ENCODE peak calls at places on chromosomes 4 and X, in seven cellular contexts. Y is AG08396; N is cardiac fibroblast; E is AG08395; C is dermis blood vessel endothelial cell; Q is stimulated activated CD8-positive, alpha-beta memory T cell treated with anti-CD3 and anti-CD28 coated beads, Interleukin-7, amount 100 ng/mL, for 1 hour; Z is AG04449. B is an unnamed sample.

GRCh38 chrX:81286608-81287007 is 84.7 kb downstream of the SH3BGRL start:
- DNase-seq in Y (no peak), N (no peak), E (no peak), C (no peak), Q (no peak), Z (no peak), B (no peak)

GRCh38 chrX:37420179-37420578 is 71.0 kb downstream of the PRRG1 start:
- DNase-seq in Y (no peak), N (no peak), E (no peak), C (no peak), Q (no peak), Z (no peak), B (no peak)

GRCh38 chrX:118523920-118524319 is 28.3 kb downstream of the DOCK11 start:
- DNase-seq in Y (no peak), N (no peak), E (no peak), C (no peak), Q (no peak), Z (no peak), B (no peak)

GRCh38 chrX:40831750-40832149 is 96.4 kb upstream of the MED14 start:
- DNase-seq in Y (no peak), N (no peak), E (no peak), C (no peak), Q (no peak), Z (no peak), B (no peak)

GRCh38 chr4:106522839-106523238 is 154.3 kb upstream of the GIMD1 start:
- DNase-seq in Y (peak; percentile 6), N (no peak), E (peak; percentile 10), C (peak; percentile 17), Q (no peak), Z (no peak), B (no peak)

GRCh38 chr4:81257021-81257420 is 42.0 kb upstream of the PRKG2 start:
- DNase-seq in Y (peak; percentile 47), N (peak; percentile 75), E (peak; percentile 39), C (no peak), Q (no peak), Z (no peak), B (no peak)

GRCh38 chr4:15765910-15766703 is 12.0 kb upstream of the CD38 start:
- DNase-seq in Y (no peak), N (no peak), E (no peak), C (no peak), Q (no peak), Z (no peak), B (no peak)

GRCh38 chrX:132092439-132093065 is 35.3 kb downstream of the FRMD7 start:
- DNase-seq in Y (peak; percentile 47), N (peak; percentile 80), E (peak; percentile 65), C (peak; percentile 79), Q (no peak), Z (no peak), B (peak; percentile 27)

GRCh38 chr4:82431026-82431745 is 796 bp downstream of the ENOPH1 start:
- DNase-seq in Y (peak; percentile 35), N (peak; percentile 26), E (peak; percentile 10), C (peak; percentile 17), Q (peak; percentile 3), Z (no peak), B (no peak)

GRCh38 chr4:6580353-6580752 is 5.4 kb downstream of the MAN2B2 start:
- DNase-seq in Y (no peak), N (no peak), E (no peak), C (no peak), Q (no peak), Z (no peak), B (no peak)

GRCh38 chr4:135515295-135515694 is 1313.7 kb upstream of the PABPC4L start:
- DNase-seq in Y (no peak), N (peak; percentile 2), E (no peak), C (no peak), Q (no peak), Z (no peak), B (no peak)

GRCh38 chr4:26084414-26084813 is 170.4 kb downstream of the SMIM20 start:
- DNase-seq in Y (no peak), N (no peak), E (no peak), C (no peak), Q (no peak), Z (no peak), B (no peak)

GRCh38 chr4:76753814-76754213 is 144.1 kb downstream of the SOWAHB start:
- DNase-seq in Y (peak; percentile 58), N (peak; percentile 84), E (peak; percentile 71), C (peak; percentile 78), Q (no peak), Z (peak; percentile 94), B (peak; percentile 60)

B was measured in pulmonary artery endothelial cell.